ENCODE peak calls at places on chromosome 7, in five cellular contexts. One of them, this sample, is unnamed.
A peak's percentile ranks its signal among the peaks of the same experiment; 100 is the strongest.

GRCh38 chr7:91288208-91288824 is 24.1 kb downstream of the FZD1 start:
- DNase-seq in esophagus squamous epithelium: no peak
- DNase-seq in tibial nerve: peak; percentile 46
- DNase-seq in uterus: no peak
- DNase-seq in spleen: no peak
- DNase-seq in this sample: peak; percentile 44

GRCh38 chr7:64876792-64877713 is 26.0 kb upstream of the ZNF273 start:
- DNase-seq in esophagus squamous epithelium: no peak
- DNase-seq in tibial nerve: peak; percentile 4
- DNase-seq in uterus: no peak
- DNase-seq in spleen: peak; percentile 84
- DNase-seq in this sample: peak; percentile 80

GRCh38 chr7:13603661-13604060 is 385.8 kb downstream of the ETV1 start:
- DNase-seq in esophagus squamous epithelium: no peak
- DNase-seq in tibial nerve: no peak
- DNase-seq in uterus: no peak
- DNase-seq in spleen: no peak
- DNase-seq in this sample: no peak

GRCh38 chr7:23000597-23001360 is 13.2 kb downstream of the HYCC1 start:
- DNase-seq in esophagus squamous epithelium: no peak
- DNase-seq in tibial nerve: no peak
- DNase-seq in uterus: no peak
- DNase-seq in spleen: no peak
- DNase-seq in this sample: no peak

GRCh38 chr7:24971333-24972165 is 8.4 kb downstream of the OSBPL3 start:
- DNase-seq in esophagus squamous epithelium: no peak
- DNase-seq in tibial nerve: no peak
- DNase-seq in uterus: no peak
- DNase-seq in spleen: no peak
- DNase-seq in this sample: no peak

GRCh38 chr7:75888464-75889222 is 9.8 kb downstream of the RHBDD2 start:
- DNase-seq in esophagus squamous epithelium: no peak
- DNase-seq in tibial nerve: no peak
- DNase-seq in uterus: no peak
- DNase-seq in spleen: no peak
- DNase-seq in this sample: no peak

GRCh38 chr7:69062020-69062760 is 536.1 kb upstream of the AUTS2 start:
- DNase-seq in esophagus squamous epithelium: no peak
- DNase-seq in tibial nerve: no peak
- DNase-seq in uterus: no peak
- DNase-seq in spleen: no peak
- DNase-seq in this sample: no peak

GRCh38 chr7:47202146-47202768 is 379.7 kb downstream of the TNS3 start:
- DNase-seq in esophagus squamous epithelium: no peak
- DNase-seq in tibial nerve: no peak
- DNase-seq in uterus: no peak
- DNase-seq in spleen: no peak
- DNase-seq in this sample: no peak

GRCh38 chr7:27890205-27890849 is 150.4 kb downstream of the TAX1BP1 start:
- DNase-seq in esophagus squamous epithelium: no peak
- DNase-seq in tibial nerve: no peak
- DNase-seq in uterus: no peak
- DNase-seq in spleen: no peak
- DNase-seq in this sample: no peak

GRCh38 chr7:18503068-18503859 is 7.7 kb downstream of the HDAC9 start:
- DNase-seq in esophagus squamous epithelium: no peak
- DNase-seq in tibial nerve: no peak
- DNase-seq in uterus: no peak
- DNase-seq in spleen: no peak
- DNase-seq in this sample: no peak

GRCh38 chr7:34672430-34672829 is 14.4 kb downstream of the NPSR1 start:
- DNase-seq in esophagus squamous epithelium: no peak
- DNase-seq in tibial nerve: no peak
- DNase-seq in uterus: no peak
- DNase-seq in spleen: no peak
- DNase-seq in this sample: no peak

GRCh38 chr7:25954395-25954794 is 197.6 kb upstream of the NFE2L3 start:
- DNase-seq in esophagus squamous epithelium: no peak
- DNase-seq in tibial nerve: no peak
- DNase-seq in uterus: no peak
- DNase-seq in spleen: no peak
- DNase-seq in this sample: no peak

GRCh38 chr7:98618786-98619185 is 1.7 kb downstream of the NPTX2 start:
- DNase-seq in esophagus squamous epithelium: no peak
- DNase-seq in tibial nerve: no peak
- DNase-seq in uterus: no peak
- DNase-seq in spleen: no peak
- DNase-seq in this sample: no peak

GRCh38 chr7:76063114-76063513 is 15.2 kb downstream of the MDH2 start:
- DNase-seq in esophagus squamous epithelium: no peak
- DNase-seq in tibial nerve: no peak
- DNase-seq in uterus: no peak
- DNase-seq in spleen: no peak
- DNase-seq in this sample: no peak

GRCh38 chr7:32053204-32053603 is 17.0 kb downstream of the PDE1C start:
- DNase-seq in esophagus squamous epithelium: no peak
- DNase-seq in tibial nerve: no peak
- DNase-seq in uterus: no peak
- DNase-seq in spleen: no peak
- DNase-seq in this sample: no peak

GRCh38 chr7:157676001-157676400 is 339.2 kb downstream of the DNAJB6 start:
- DNase-seq in esophagus squamous epithelium: no peak
- DNase-seq in tibial nerve: no peak
- DNase-seq in uterus: no peak
- DNase-seq in spleen: peak; percentile 62
- DNase-seq in this sample: no peak

GRCh38 chr7:124912972-124913371 is 16.7 kb downstream of the POT1 start:
- DNase-seq in esophagus squamous epithelium: no peak
- DNase-seq in tibial nerve: no peak
- DNase-seq in uterus: no peak
- DNase-seq in spleen: no peak
- DNase-seq in this sample: no peak

GRCh38 chr7:135900186-135900585 is 77.0 kb downstream of the MTPN start:
- DNase-seq in esophagus squamous epithelium: no peak
- DNase-seq in tibial nerve: no peak
- DNase-seq in uterus: no peak
- DNase-seq in spleen: no peak
- DNase-seq in this sample: no peak

GRCh38 chr7:35011085-35011484 is 26.2 kb downstream of the DPY19L1 start:
- DNase-seq in esophagus squamous epithelium: no peak
- DNase-seq in tibial nerve: no peak
- DNase-seq in uterus: no peak
- DNase-seq in spleen: no peak
- DNase-seq in this sample: no peak

GRCh38 chr7:22138886-22139285 is 193.2 kb upstream of the CDCA7L start:
- DNase-seq in esophagus squamous epithelium: no peak
- DNase-seq in tibial nerve: no peak
- DNase-seq in uterus: no peak
- DNase-seq in spleen: no peak
- DNase-seq in this sample: no peak

GRCh38 chr7:93055543-93056107 is 62.2 kb downstream of the SAMD9 start:
- DNase-seq in esophagus squamous epithelium: no peak
- DNase-seq in tibial nerve: no peak
- DNase-seq in uterus: no peak
- DNase-seq in spleen: no peak
- DNase-seq in this sample: no peak

GRCh38 chr7:98653601-98654310 is 36.7 kb downstream of the NPTX2 start:
- DNase-seq in esophagus squamous epithelium: no peak
- DNase-seq in tibial nerve: no peak
- DNase-seq in uterus: no peak
- DNase-seq in spleen: peak; percentile 36
- DNase-seq in this sample: no peak

GRCh38 chr7:25496394-25497103 is 268.3 kb upstream of the NPVF start:
- DNase-seq in esophagus squamous epithelium: no peak
- DNase-seq in tibial nerve: peak; percentile 17
- DNase-seq in uterus: no peak
- DNase-seq in spleen: no peak
- DNase-seq in this sample: no peak

GRCh38 chr7:133364959-133365680 is 112.2 kb downstream of the EXOC4 start:
- DNase-seq in esophagus squamous epithelium: no peak
- DNase-seq in tibial nerve: no peak
- DNase-seq in uterus: no peak
- DNase-seq in spleen: no peak
- DNase-seq in this sample: no peak

GRCh38 chr7:134640842-134641715 is 5.6 kb upstream of the BPGM start:
- DNase-seq in esophagus squamous epithelium: no peak
- DNase-seq in tibial nerve: no peak
- DNase-seq in uterus: no peak
- DNase-seq in spleen: no peak
- DNase-seq in this sample: no peak

GRCh38 chr7:2417981-2418481 is 14.6 kb downstream of the CHST12 start:
- DNase-seq in esophagus squamous epithelium: no peak
- DNase-seq in tibial nerve: no peak
- DNase-seq in uterus: no peak
- DNase-seq in spleen: no peak
- DNase-seq in this sample: no peak

GRCh38 chr7:130486963-130487324 is 4.9 kb upstream of the MEST start:
- DNase-seq in esophagus squamous epithelium: no peak
- DNase-seq in tibial nerve: no peak
- DNase-seq in uterus: no peak
- DNase-seq in spleen: no peak
- DNase-seq in this sample: no peak

GRCh38 chr7:149320313-149321124 is 58.5 kb downstream of the ZNF783 start:
- DNase-seq in esophagus squamous epithelium: no peak
- DNase-seq in tibial nerve: no peak
- DNase-seq in uterus: no peak
- DNase-seq in spleen: no peak
- DNase-seq in this sample: no peak

GRCh38 chr7:78039791-78040776 is 241.5 kb downstream of the PHTF2 start:
- DNase-seq in esophagus squamous epithelium: no peak
- DNase-seq in tibial nerve: no peak
- DNase-seq in uterus: peak; percentile 14
- DNase-seq in spleen: peak; percentile 86
- DNase-seq in this sample: no peak

GRCh38 chr7:120053390-120053961 is 219.5 kb upstream of the KCND2 start:
- DNase-seq in esophagus squamous epithelium: no peak
- DNase-seq in tibial nerve: no peak
- DNase-seq in uterus: no peak
- DNase-seq in spleen: no peak
- DNase-seq in this sample: no peak
- H3K27ac ChIP-seq in esophagus squamous epithelium: peak overlapping the region; percentile 70
- H3K27ac ChIP-seq in tibial nerve: peak overlapping the region; percentile 70
- H3K27ac ChIP-seq in uterus: peak overlapping the region; percentile 70
- H3K27ac ChIP-seq in spleen: no peak overlapping the region
- H3K27ac ChIP-seq in this sample: peak overlapping the region; percentile 53

GRCh38 chr7:8625612-8626011 is 192.2 kb downstream of the NXPH1 start:
- DNase-seq in esophagus squamous epithelium: no peak
- DNase-seq in tibial nerve: no peak
- DNase-seq in uterus: no peak
- DNase-seq in spleen: no peak
- DNase-seq in this sample: no peak
- TF ChIP-seq POLR2A in esophagus squamous epithelium: no peak
- TF ChIP-seq POLR2A in tibial nerve: no peak
- TF ChIP-seq POLR2A in uterus: no peak
- TF ChIP-seq POLR2A in spleen: no peak
- TF ChIP-seq POLR2A in this sample: no peak

DNA sequence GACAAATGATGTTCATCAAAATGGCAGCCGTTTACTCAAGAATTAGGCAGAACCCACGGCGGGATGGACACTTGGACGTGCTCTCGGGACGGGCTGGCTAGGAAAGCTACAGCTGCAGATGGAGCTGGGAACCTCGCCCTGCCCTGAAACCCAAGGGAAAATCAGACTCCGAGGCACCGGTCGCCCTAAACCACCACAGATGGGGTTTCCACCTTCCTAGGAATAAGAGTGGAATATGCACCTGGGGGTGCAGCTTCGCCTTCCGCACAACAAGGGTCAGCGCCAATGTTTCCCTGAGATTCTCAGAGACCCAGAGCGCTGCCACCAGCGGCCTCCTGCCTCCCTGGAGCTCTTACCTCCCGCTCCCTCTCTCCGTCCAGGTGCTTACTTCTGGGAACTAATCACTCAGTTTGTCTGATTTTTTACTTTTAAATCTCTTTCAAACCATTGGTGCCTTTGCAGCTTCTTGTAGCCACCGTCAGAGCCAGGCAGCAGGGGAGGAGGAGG is 122.7 kb downstream of the DYNC2I1 start:
- DNase-seq in esophagus squamous epithelium: no peak
- DNase-seq in tibial nerve: no peak
- DNase-seq in uterus: no peak
- DNase-seq in spleen: peak; percentile 49
- DNase-seq in this sample: no peak
- H3K9me3 ChIP-seq in esophagus squamous epithelium: peaks cover 33% of the 10 kb centered on the region
- H3K9me3 ChIP-seq in tibial nerve: no peaks in the 10 kb centered on the region
- H3K9me3 ChIP-seq in uterus: no peaks in the 10 kb centered on the region
- H3K9me3 ChIP-seq in spleen: peaks cover 4% of the 10 kb centered on the region
- H3K9me3 ChIP-seq in this sample: no peaks in the 10 kb centered on the region

GRCh38 chr7:140153666-140154161 is 23.1 kb downstream of the KDM7A start:
- DNase-seq in esophagus squamous epithelium: no peak
- DNase-seq in tibial nerve: no peak
- DNase-seq in uterus: no peak
- DNase-seq in spleen: no peak
- DNase-seq in this sample: no peak

GRCh38 chr7:140159487-140159886 is 17.3 kb downstream of the KDM7A start:
- DNase-seq in esophagus squamous epithelium: no peak
- DNase-seq in tibial nerve: no peak
- DNase-seq in uterus: no peak
- DNase-seq in spleen: no peak
- DNase-seq in this sample: no peak

GRCh38 chr7:140156460-140157080 is 20.2 kb downstream of the KDM7A start:
- DNase-seq in esophagus squamous epithelium: no peak
- DNase-seq in tibial nerve: no peak
- DNase-seq in uterus: no peak
- DNase-seq in spleen: no peak
- DNase-seq in this sample: no peak

GRCh38 chr7:140160308-140160707 is 16.5 kb downstream of the KDM7A start:
- DNase-seq in esophagus squamous epithelium: no peak
- DNase-seq in tibial nerve: no peak
- DNase-seq in uterus: no peak
- DNase-seq in spleen: no peak
- DNase-seq in this sample: no peak

GRCh38 chr7:140155428-140155827 is 21.4 kb downstream of the KDM7A start:
- DNase-seq in esophagus squamous epithelium: no peak
- DNase-seq in tibial nerve: no peak
- DNase-seq in uterus: no peak
- DNase-seq in spleen: no peak
- DNase-seq in this sample: no peak
- H3K27ac ChIP-seq in esophagus squamous epithelium: no peak overlapping the region
- H3K27ac ChIP-seq in tibial nerve: no peak overlapping the region
- H3K27ac ChIP-seq in uterus: no peak overlapping the region
- H3K27ac ChIP-seq in spleen: no peak overlapping the region
- H3K27ac ChIP-seq in this sample: no peak overlapping the region

GRCh38 chr7:106781828-106782544 is 83.1 kb upstream of the PIK3CG start:
- DNase-seq in esophagus squamous epithelium: no peak
- DNase-seq in tibial nerve: no peak
- DNase-seq in uterus: no peak
- DNase-seq in spleen: no peak
- DNase-seq in this sample: no peak
- TF ChIP-seq POLR2A in esophagus squamous epithelium: no peak
- TF ChIP-seq POLR2A in tibial nerve: no peak
- TF ChIP-seq POLR2A in uterus: no peak
- TF ChIP-seq POLR2A in spleen: no peak
- TF ChIP-seq POLR2A in this sample: no peak

GRCh38 chr7:141820067-141820466 is 21.2 kb downstream of the PRSS37 start:
- DNase-seq in esophagus squamous epithelium: no peak
- DNase-seq in tibial nerve: no peak
- DNase-seq in uterus: no peak
- DNase-seq in spleen: no peak
- DNase-seq in this sample: no peak
- H3K9me3 ChIP-seq in esophagus squamous epithelium: peaks cover 37% of the 10 kb centered on the region
- H3K9me3 ChIP-seq in tibial nerve: no peaks in the 10 kb centered on the region
- H3K9me3 ChIP-seq in uterus: no peaks in the 10 kb centered on the region
- H3K9me3 ChIP-seq in spleen: peaks cover 17% of the 10 kb centered on the region
- H3K9me3 ChIP-seq in this sample: no peaks in the 10 kb centered on the region

GRCh38 chr7:116840256-116840655 is 22.1 kb upstream of the CAPZA2 start:
- DNase-seq in esophagus squamous epithelium: no peak
- DNase-seq in tibial nerve: no peak
- DNase-seq in uterus: no peak
- DNase-seq in spleen: no peak
- DNase-seq in this sample: no peak

GRCh38 chr7:116843373-116843772 is 19.0 kb upstream of the CAPZA2 start:
- DNase-seq in esophagus squamous epithelium: no peak
- DNase-seq in tibial nerve: peak; percentile 11
- DNase-seq in uterus: no peak
- DNase-seq in spleen: no peak
- DNase-seq in this sample: no peak
- H3K27ac ChIP-seq in esophagus squamous epithelium: no peak overlapping the region
- H3K27ac ChIP-seq in tibial nerve: no peak overlapping the region
- H3K27ac ChIP-seq in uterus: no peak overlapping the region
- H3K27ac ChIP-seq in spleen: peak overlapping the region; percentile 4
- H3K27ac ChIP-seq in this sample: no peak overlapping the region